ENCODE peak calls at places on chromosomes 12 and 14, in nine cellular contexts. One of them, this sample, is unnamed.

GRCh38 chr12:71160585-71160984 is 2.8 kb upstream of the TSPAN8 start:
- DNase-seq in HTR-8/SVneo: peak; percentile 5
- DNase-seq in CD8-positive, alpha-beta memory T cell: no peak
- DNase-seq in lower lobe of right lung: no peak
- DNase-seq in ELR: no peak
- DNase-seq in amygdala: no peak
- DNase-seq in pons: no peak
- DNase-seq in nucleus accumbens: no peak
- DNase-seq in Jurkat, Clone E6-1: no peak
- DNase-seq in this sample: no peak

GRCh38 chr12:105741786-105742566 is 396.8 kb downstream of the NUAK1 start:
- DNase-seq in HTR-8/SVneo: no peak
- DNase-seq in CD8-positive, alpha-beta memory T cell: no peak
- DNase-seq in lower lobe of right lung: no peak
- DNase-seq in ELR: peak; percentile 67
- DNase-seq in amygdala: no peak
- DNase-seq in pons: peak; percentile 20
- DNase-seq in nucleus accumbens: no peak
- DNase-seq in Jurkat, Clone E6-1: no peak
- DNase-seq in this sample: no peak

GRCh38 chr12:18690653-18691052 is 47.2 kb downstream of the PLCZ1 start:
- DNase-seq in HTR-8/SVneo: peak; percentile 7
- DNase-seq in CD8-positive, alpha-beta memory T cell: no peak
- DNase-seq in lower lobe of right lung: no peak
- DNase-seq in ELR: peak; percentile 100
- DNase-seq in amygdala: no peak
- DNase-seq in pons: no peak
- DNase-seq in nucleus accumbens: no peak
- DNase-seq in Jurkat, Clone E6-1: no peak
- DNase-seq in this sample: no peak

GRCh38 chr12:15751741-15752140 is 37.4 kb downstream of the EPS8 start:
- DNase-seq in HTR-8/SVneo: no peak
- DNase-seq in CD8-positive, alpha-beta memory T cell: no peak
- DNase-seq in lower lobe of right lung: no peak
- DNase-seq in ELR: no peak
- DNase-seq in amygdala: no peak
- DNase-seq in pons: no peak
- DNase-seq in nucleus accumbens: no peak
- DNase-seq in Jurkat, Clone E6-1: no peak
- DNase-seq in this sample: no peak

GRCh38 chr12:6463211-6463610 is 7.3 kb downstream of the VAMP1 start:
- DNase-seq in HTR-8/SVneo: no peak
- DNase-seq in CD8-positive, alpha-beta memory T cell: no peak
- DNase-seq in lower lobe of right lung: no peak
- DNase-seq in ELR: no peak
- DNase-seq in amygdala: no peak
- DNase-seq in pons: no peak
- DNase-seq in nucleus accumbens: no peak
- DNase-seq in Jurkat, Clone E6-1: no peak
- DNase-seq in this sample: no peak

GRCh38 chr12:52207106-52207505 is 15.3 kb upstream of the KRT80 start:
- DNase-seq in HTR-8/SVneo: no peak
- DNase-seq in CD8-positive, alpha-beta memory T cell: no peak
- DNase-seq in lower lobe of right lung: peak; percentile 17
- DNase-seq in ELR: no peak
- DNase-seq in amygdala: no peak
- DNase-seq in pons: no peak
- DNase-seq in nucleus accumbens: no peak
- DNase-seq in Jurkat, Clone E6-1: no peak
- DNase-seq in this sample: no peak

GRCh38 chr12:116278667-116279066 is 1.2 kb upstream of the MED13L start:
- DNase-seq in HTR-8/SVneo: no peak
- DNase-seq in CD8-positive, alpha-beta memory T cell: no peak
- DNase-seq in lower lobe of right lung: no peak
- DNase-seq in ELR: no peak
- DNase-seq in amygdala: no peak
- DNase-seq in pons: no peak
- DNase-seq in nucleus accumbens: no peak
- DNase-seq in Jurkat, Clone E6-1: no peak
- DNase-seq in this sample: no peak

GRCh38 chr12:66399626-66399931 is 97.3 kb downstream of the HELB start:
- DNase-seq in HTR-8/SVneo: no peak
- DNase-seq in CD8-positive, alpha-beta memory T cell: no peak
- DNase-seq in lower lobe of right lung: no peak
- DNase-seq in ELR: no peak
- DNase-seq in amygdala: no peak
- DNase-seq in pons: no peak
- DNase-seq in nucleus accumbens: no peak
- DNase-seq in Jurkat, Clone E6-1: no peak
- DNase-seq in this sample: no peak

GRCh38 chr12:122523846-122524718 is 2.7 kb downstream of the RSRC2 start:
- DNase-seq in HTR-8/SVneo: no peak
- DNase-seq in CD8-positive, alpha-beta memory T cell: no peak
- DNase-seq in lower lobe of right lung: no peak
- DNase-seq in ELR: no peak
- DNase-seq in amygdala: no peak
- DNase-seq in pons: no peak
- DNase-seq in nucleus accumbens: no peak
- DNase-seq in Jurkat, Clone E6-1: no peak
- DNase-seq in this sample: no peak

GRCh38 chr14:32013083-32013482 is 64.0 kb upstream of the ARHGAP5 start:
- DNase-seq in HTR-8/SVneo: no peak
- DNase-seq in CD8-positive, alpha-beta memory T cell: no peak
- DNase-seq in lower lobe of right lung: no peak
- DNase-seq in ELR: peak; percentile 40
- DNase-seq in amygdala: no peak
- DNase-seq in pons: no peak
- DNase-seq in nucleus accumbens: no peak
- DNase-seq in Jurkat, Clone E6-1: no peak
- DNase-seq in this sample: no peak

GRCh38 chr12:15322164-15323054 is at the start of gene PTPRO:
- DNase-seq in HTR-8/SVneo: no peak
- DNase-seq in CD8-positive, alpha-beta memory T cell: no peak
- DNase-seq in lower lobe of right lung: no peak
- DNase-seq in ELR: peak; percentile 19
- DNase-seq in amygdala: no peak
- DNase-seq in pons: no peak
- DNase-seq in nucleus accumbens: no peak
- DNase-seq in Jurkat, Clone E6-1: no peak
- DNase-seq in this sample: no peak

GRCh38 chr12:66600805-66601392 is 78.0 kb downstream of the GRIP1 start:
- DNase-seq in HTR-8/SVneo: no peak
- DNase-seq in CD8-positive, alpha-beta memory T cell: no peak
- DNase-seq in lower lobe of right lung: no peak
- DNase-seq in ELR: no peak
- DNase-seq in amygdala: no peak
- DNase-seq in pons: no peak
- DNase-seq in nucleus accumbens: no peak
- DNase-seq in Jurkat, Clone E6-1: no peak
- DNase-seq in this sample: no peak

GRCh38 chr14:92294506-92294905 is 28.5 kb upstream of the SLC24A4 start:
- DNase-seq in HTR-8/SVneo: no peak
- DNase-seq in CD8-positive, alpha-beta memory T cell: no peak
- DNase-seq in lower lobe of right lung: no peak
- DNase-seq in ELR: no peak
- DNase-seq in amygdala: no peak
- DNase-seq in pons: no peak
- DNase-seq in nucleus accumbens: no peak
- DNase-seq in Jurkat, Clone E6-1: no peak
- DNase-seq in this sample: no peak

GRCh38 chr14:92464156-92464555 is 49.4 kb upstream of the RIN3 start:
- DNase-seq in HTR-8/SVneo: no peak
- DNase-seq in CD8-positive, alpha-beta memory T cell: no peak
- DNase-seq in lower lobe of right lung: no peak
- DNase-seq in ELR: no peak
- DNase-seq in amygdala: no peak
- DNase-seq in pons: no peak
- DNase-seq in nucleus accumbens: no peak
- DNase-seq in Jurkat, Clone E6-1: no peak
- DNase-seq in this sample: no peak

GRCh38 chr14:102629700-102630365 is 37.4 kb downstream of the RCOR1 start:
- DNase-seq in HTR-8/SVneo: no peak
- DNase-seq in CD8-positive, alpha-beta memory T cell: no peak
- DNase-seq in lower lobe of right lung: no peak
- DNase-seq in ELR: no peak
- DNase-seq in amygdala: no peak
- DNase-seq in pons: no peak
- DNase-seq in nucleus accumbens: no peak
- DNase-seq in Jurkat, Clone E6-1: no peak
- DNase-seq in this sample: no peak

GRCh38 chr12:9163392-9163791 is 44.8 kb downstream of the PZP start:
- DNase-seq in HTR-8/SVneo: no peak
- DNase-seq in CD8-positive, alpha-beta memory T cell: no peak
- DNase-seq in lower lobe of right lung: no peak
- DNase-seq in ELR: no peak
- DNase-seq in amygdala: no peak
- DNase-seq in pons: peak; percentile 3
- DNase-seq in nucleus accumbens: no peak
- DNase-seq in Jurkat, Clone E6-1: no peak
- DNase-seq in this sample: no peak

GRCh38 chr12:9405861-9406563 is 197.8 kb upstream of the PZP start:
- DNase-seq in HTR-8/SVneo: no peak
- DNase-seq in CD8-positive, alpha-beta memory T cell: no peak
- DNase-seq in lower lobe of right lung: no peak
- DNase-seq in ELR: no peak
- DNase-seq in amygdala: no peak
- DNase-seq in pons: no peak
- DNase-seq in nucleus accumbens: no peak
- DNase-seq in Jurkat, Clone E6-1: no peak
- DNase-seq in this sample: no peak

GRCh38 chr12:109540526-109541411 is 32.5 kb downstream of the MMAB start:
- DNase-seq in HTR-8/SVneo: no peak
- DNase-seq in CD8-positive, alpha-beta memory T cell: no peak
- DNase-seq in lower lobe of right lung: no peak
- DNase-seq in ELR: no peak
- DNase-seq in amygdala: no peak
- DNase-seq in pons: peak; percentile 48
- DNase-seq in nucleus accumbens: no peak
- DNase-seq in Jurkat, Clone E6-1: no peak
- DNase-seq in this sample: no peak

GRCh38 chr12:11829764-11830194 is 180.3 kb downstream of the ETV6 start:
- DNase-seq in HTR-8/SVneo: no peak
- DNase-seq in CD8-positive, alpha-beta memory T cell: no peak
- DNase-seq in lower lobe of right lung: no peak
- DNase-seq in ELR: no peak
- DNase-seq in amygdala: no peak
- DNase-seq in pons: no peak
- DNase-seq in nucleus accumbens: no peak
- DNase-seq in Jurkat, Clone E6-1: no peak
- DNase-seq in this sample: no peak

GRCh38 chr12:50618864-50619609 is 114.3 kb downstream of the DIP2B start:
- DNase-seq in HTR-8/SVneo: peak; percentile 45
- DNase-seq in CD8-positive, alpha-beta memory T cell: no peak
- DNase-seq in lower lobe of right lung: no peak
- DNase-seq in ELR: peak; percentile 53
- DNase-seq in amygdala: no peak
- DNase-seq in pons: no peak
- DNase-seq in nucleus accumbens: no peak
- DNase-seq in Jurkat, Clone E6-1: no peak
- DNase-seq in this sample: no peak

GRCh38 chr14:100851586-100851916 is 25.6 kb downstream of the MEG3 start:
- DNase-seq in HTR-8/SVneo: no peak
- DNase-seq in CD8-positive, alpha-beta memory T cell: no peak
- DNase-seq in lower lobe of right lung: no peak
- DNase-seq in ELR: no peak
- DNase-seq in amygdala: no peak
- DNase-seq in pons: no peak
- DNase-seq in nucleus accumbens: no peak
- DNase-seq in Jurkat, Clone E6-1: no peak
- DNase-seq in this sample: no peak

GRCh38 chr14:35338731-35339405 is 46.7 kb downstream of the PSMA6 start:
- DNase-seq in HTR-8/SVneo: no peak
- DNase-seq in CD8-positive, alpha-beta memory T cell: no peak
- DNase-seq in lower lobe of right lung: no peak
- DNase-seq in ELR: no peak
- DNase-seq in amygdala: no peak
- DNase-seq in pons: no peak
- DNase-seq in nucleus accumbens: no peak
- DNase-seq in Jurkat, Clone E6-1: no peak
- DNase-seq in this sample: no peak

GRCh38 chr14:90848944-90849731 is 32.9 kb upstream of the TTC7B start:
- DNase-seq in HTR-8/SVneo: no peak
- DNase-seq in CD8-positive, alpha-beta memory T cell: no peak
- DNase-seq in lower lobe of right lung: no peak
- DNase-seq in ELR: peak; percentile 46
- DNase-seq in amygdala: no peak
- DNase-seq in pons: no peak
- DNase-seq in nucleus accumbens: no peak
- DNase-seq in Jurkat, Clone E6-1: no peak
- DNase-seq in this sample: no peak

GRCh38 chr14:22558221-22558913 is 30.7 kb downstream of the DAD1 start:
- DNase-seq in HTR-8/SVneo: no peak
- DNase-seq in CD8-positive, alpha-beta memory T cell: peak; percentile 62
- DNase-seq in lower lobe of right lung: no peak
- DNase-seq in ELR: no peak
- DNase-seq in amygdala: no peak
- DNase-seq in pons: no peak
- DNase-seq in nucleus accumbens: no peak
- DNase-seq in Jurkat, Clone E6-1: peak; percentile 68
- DNase-seq in this sample: no peak

GRCh38 chr12:109768901-109769670 is 55.5 kb downstream of the FAM222A start:
- DNase-seq in HTR-8/SVneo: no peak
- DNase-seq in CD8-positive, alpha-beta memory T cell: no peak
- DNase-seq in lower lobe of right lung: no peak
- DNase-seq in ELR: no peak
- DNase-seq in amygdala: no peak
- DNase-seq in pons: no peak
- DNase-seq in nucleus accumbens: no peak
- DNase-seq in Jurkat, Clone E6-1: no peak
- DNase-seq in this sample: no peak

GRCh38 chr12:125272252-125272980 is 207.2 kb downstream of the AACS start:
- DNase-seq in HTR-8/SVneo: no peak
- DNase-seq in CD8-positive, alpha-beta memory T cell: no peak
- DNase-seq in lower lobe of right lung: no peak
- DNase-seq in ELR: no peak
- DNase-seq in amygdala: no peak
- DNase-seq in pons: no peak
- DNase-seq in nucleus accumbens: no peak
- DNase-seq in Jurkat, Clone E6-1: no peak
- DNase-seq in this sample: no peak

GRCh38 chr14:75279739-75280447 is 1.3 kb downstream of the FOS start:
- DNase-seq in HTR-8/SVneo: no peak
- DNase-seq in CD8-positive, alpha-beta memory T cell: peak; percentile 33
- DNase-seq in lower lobe of right lung: peak; percentile 67
- DNase-seq in ELR: no peak
- DNase-seq in amygdala: peak; percentile 47
- DNase-seq in pons: no peak
- DNase-seq in nucleus accumbens: no peak
- DNase-seq in Jurkat, Clone E6-1: no peak
- DNase-seq in this sample: no peak

GRCh38 chr12:53298154-53298553 is 1.3 kb upstream of the MYG1 start:
- DNase-seq in HTR-8/SVneo: no peak
- DNase-seq in CD8-positive, alpha-beta memory T cell: no peak
- DNase-seq in lower lobe of right lung: no peak
- DNase-seq in ELR: peak; percentile 93
- DNase-seq in amygdala: no peak
- DNase-seq in pons: no peak
- DNase-seq in nucleus accumbens: no peak
- DNase-seq in Jurkat, Clone E6-1: no peak
- DNase-seq in this sample: no peak

GRCh38 chr12:51389302-51389999 is 1.8 kb downstream of the GALNT6 start:
- DNase-seq in HTR-8/SVneo: no peak
- DNase-seq in CD8-positive, alpha-beta memory T cell: peak; percentile 17
- DNase-seq in lower lobe of right lung: no peak
- DNase-seq in ELR: peak; percentile 77
- DNase-seq in amygdala: no peak
- DNase-seq in pons: peak; percentile 58
- DNase-seq in nucleus accumbens: no peak
- DNase-seq in Jurkat, Clone E6-1: peak; percentile 57
- DNase-seq in this sample: peak; percentile 39

GRCh38 chr12:41624571-41624970 is 436.5 kb downstream of the PDZRN4 start:
- DNase-seq in HTR-8/SVneo: no peak
- DNase-seq in CD8-positive, alpha-beta memory T cell: no peak
- DNase-seq in lower lobe of right lung: no peak
- DNase-seq in ELR: peak; percentile 0
- DNase-seq in amygdala: no peak
- DNase-seq in pons: no peak
- DNase-seq in nucleus accumbens: no peak
- DNase-seq in Jurkat, Clone E6-1: no peak
- DNase-seq in this sample: no peak

GRCh38 chr12:49661191-49661590 is 37.8 kb downstream of the PRPF40B start:
- DNase-seq in HTR-8/SVneo: no peak
- DNase-seq in CD8-positive, alpha-beta memory T cell: no peak
- DNase-seq in lower lobe of right lung: no peak
- DNase-seq in ELR: no peak
- DNase-seq in amygdala: no peak
- DNase-seq in pons: peak; percentile 34
- DNase-seq in nucleus accumbens: no peak
- DNase-seq in Jurkat, Clone E6-1: no peak
- DNase-seq in this sample: no peak